ENCODE peak calls at places on chromosome 12, in ten cellular contexts. T, I, X, S, M, F, U, L, D and W are unnamed samples.

GRCh38 chr12:20367731-20368652 is at the start of gene PDE3A:
- DNase-seq in T (peak), I (peak), X (peak), S (peak), M (no peak), F (peak), U (no peak), L (peak), D (peak), W (peak)

GRCh38 chr12:100926669-100927248 is 132.2 kb downstream of the ANO4 start:
- DNase-seq in T (peak), I (peak), X (peak), S (peak), M (no peak), F (peak), U (no peak), L (no peak), D (peak), W (peak)

GRCh38 chr12:52156757-52157565 is 34.9 kb downstream of the KRT80 start:
- DNase-seq in T (peak), I (peak), X (peak), S (peak), M (peak), F (peak), U (peak), L (no peak), D (peak), W (peak)

GRCh38 chr12:122917508-122918227 is 21.7 kb upstream of the VPS37B start:
- DNase-seq in T (peak), I (peak), X (peak), S (no peak), M (peak), F (peak), U (no peak), L (peak), D (no peak), W (peak)

GRCh38 chr12:103833891-103834290 is 7.1 kb downstream of the NT5DC3 start:
- DNase-seq in T (no peak), I (no peak), X (no peak), S (no peak), M (no peak), F (no peak), U (no peak), L (no peak), D (no peak), W (no peak)

GRCh38 chr12:65892905-65893304 is 68.6 kb downstream of the HMGA2 start:
- DNase-seq in T (peak), I (no peak), X (peak), S (no peak), M (no peak), F (no peak), U (no peak), L (peak), D (no peak), W (no peak)

GRCh38 chr12:19850341-19851065 is 411.2 kb downstream of the AEBP2 start:
- DNase-seq in T (peak), I (no peak), X (no peak), S (no peak), M (no peak), F (no peak), U (no peak), L (no peak), D (no peak), W (no peak)

GRCh38 chr12:51862947-51863346 is 14.4 kb upstream of the FIGNL2 start:
- DNase-seq in T (no peak), I (no peak), X (no peak), S (no peak), M (no peak), F (no peak), U (no peak), L (no peak), D (no peak), W (no peak)

GRCh38 chr12:131896080-131896810 is 1.8 kb downstream of the ULK1 start:
- DNase-seq in T (peak), I (peak), X (peak), S (peak), M (peak), F (peak), U (peak), L (peak), D (peak), W (peak)

GRCh38 chr12:51059086-51059485 is 11.0 kb downstream of the LETMD1 start:
- DNase-seq in T (no peak), I (no peak), X (no peak), S (no peak), M (no peak), F (no peak), U (no peak), L (no peak), D (no peak), W (no peak)

GRCh38 chr12:114671664-114672476 is 12.1 kb downstream of the TBX3 start:
- DNase-seq in T (no peak), I (no peak), X (no peak), S (peak), M (no peak), F (no peak), U (no peak), L (no peak), D (no peak), W (peak)

GRCh38 chr12:106774808-106775524 is 484 bp downstream of the RIC8B start:
- DNase-seq in T (no peak), I (no peak), X (no peak), S (no peak), M (no peak), F (no peak), U (peak), L (no peak), D (no peak), W (no peak)

GRCh38 chr12:27780612-27781408 is 774 bp upstream of the MANSC4 start:
- DNase-seq in T (peak), I (peak), X (peak), S (peak), M (peak), F (peak), U (peak), L (no peak), D (peak), W (peak)

GRCh38 chr12:55743131-55743921 is 404 bp downstream of the GDF11 start:
- DNase-seq in T (peak), I (peak), X (peak), S (peak), M (peak), F (peak), U (peak), L (no peak), D (peak), W (peak)

GRCh38 chr12:2110127-2110526 is 57.3 kb downstream of the CACNA1C start:
- DNase-seq in T (no peak), I (no peak), X (no peak), S (no peak), M (no peak), F (no peak), U (no peak), L (no peak), D (no peak), W (no peak)

GRCh38 chr12:3117144-3117581 is 40.0 kb downstream of the TSPAN9 start:
- DNase-seq in T (peak), I (no peak), X (no peak), S (no peak), M (no peak), F (no peak), U (no peak), L (peak), D (no peak), W (no peak)

GRCh38 chr12:111664510-111664909 is 21.2 kb downstream of the BRAP start:
- DNase-seq in T (no peak), I (no peak), X (no peak), S (no peak), M (no peak), F (no peak), U (no peak), L (no peak), D (no peak), W (no peak)

GRCh38 chr12:68739891-68740290 is 6.1 kb upstream of the SLC35E3 start:
- DNase-seq in T (no peak), I (no peak), X (no peak), S (no peak), M (no peak), F (no peak), U (no peak), L (no peak), D (no peak), W (peak)

GRCh38 chr12:100348657-100349454 is 8.0 kb upstream of the SLC17A8 start:
- DNase-seq in T (peak), I (no peak), X (no peak), S (peak), M (no peak), F (no peak), U (no peak), L (no peak), D (no peak), W (no peak)

GRCh38 chr12:105562727-105563072 is 232.2 kb downstream of the C12orf75 start:
- DNase-seq in T (no peak), I (peak), X (peak), S (no peak), M (peak), F (no peak), U (no peak), L (no peak), D (no peak), W (no peak)

GRCh38 chr12:120257041-120257821 is 8.3 kb downstream of the PXN start:
- DNase-seq in T (peak), I (no peak), X (peak), S (no peak), M (peak), F (peak), U (no peak), L (peak), D (no peak), W (peak)

GRCh38 chr12:92295523-92295922 is 149.9 kb upstream of the BTG1 start:
- DNase-seq in T (peak), I (no peak), X (no peak), S (no peak), M (no peak), F (no peak), U (no peak), L (no peak), D (no peak), W (no peak)

GRCh38 chr12:88431245-88431644 is 149.0 kb downstream of the KITLG start:
- DNase-seq in T (no peak), I (no peak), X (no peak), S (no peak), M (no peak), F (no peak), U (no peak), L (no peak), D (no peak), W (no peak)

GRCh38 chr12:27905285-27906126 is 67.0 kb downstream of the PTHLH start:
- DNase-seq in T (no peak), I (no peak), X (no peak), S (no peak), M (no peak), F (no peak), U (no peak), L (no peak), D (no peak), W (no peak)

GRCh38 chr12:119956047-119956446 is 33.0 kb upstream of the BICDL1 start:
- DNase-seq in T (no peak), I (no peak), X (no peak), S (no peak), M (no peak), F (no peak), U (no peak), L (no peak), D (no peak), W (no peak)

GRCh38 chr12:20446836-20447235 is 78.5 kb downstream of the PDE3A start:
- DNase-seq in T (no peak), I (no peak), X (no peak), S (no peak), M (no peak), F (no peak), U (no peak), L (no peak), D (no peak), W (no peak)

GRCh38 chr12:132506328-132506727 is 16.4 kb downstream of the FBRSL1 start:
- DNase-seq in T (no peak), I (no peak), X (no peak), S (no peak), M (peak), F (no peak), U (no peak), L (no peak), D (no peak), W (no peak)

GRCh38 chr12:22029991-22030390 is 16.0 kb upstream of the CMAS start:
- DNase-seq in T (no peak), I (no peak), X (no peak), S (no peak), M (no peak), F (no peak), U (no peak), L (no peak), D (no peak), W (peak)

GRCh38 chr12:55548756-55549155 is 646 bp upstream of the OR6C4 start:
- DNase-seq in T (no peak), I (no peak), X (no peak), S (no peak), M (no peak), F (no peak), U (no peak), L (no peak), D (no peak), W (no peak)

GRCh38 chr12:57726884-57727757 is 11.4 kb downstream of the AGAP2 start:
- DNase-seq in T (peak), I (peak), X (no peak), S (no peak), M (peak), F (no peak), U (no peak), L (no peak), D (peak), W (peak)

GRCh38 chr12:1117371-1117770 is 126.3 kb downstream of the ERC1 start:
- DNase-seq in T (no peak), I (no peak), X (peak), S (no peak), M (no peak), F (no peak), U (no peak), L (peak), D (no peak), W (no peak)

GRCh38 chr12:15701721-15702156 is 87.4 kb downstream of the EPS8 start:
- DNase-seq in T (peak), I (no peak), X (no peak), S (no peak), M (no peak), F (no peak), U (no peak), L (peak), D (no peak), W (no peak)

GRCh38 chr12:126998747-126999285 is 1268.2 kb upstream of the TMEM132C start:
- DNase-seq in T (no peak), I (no peak), X (no peak), S (peak), M (no peak), F (no peak), U (no peak), L (no peak), D (no peak), W (no peak)

GRCh38 chr12:120725659-120726509 is at the start of gene ACADS:
- DNase-seq in T (peak), I (peak), X (peak), S (peak), M (peak), F (peak), U (peak), L (peak), D (peak), W (peak)

GRCh38 chr12:26623136-26623535 is 209.9 kb downstream of the ITPR2 start:
- DNase-seq in T (no peak), I (no peak), X (no peak), S (no peak), M (no peak), F (no peak), U (no peak), L (no peak), D (no peak), W (no peak)

GRCh38 chr12:42473130-42473529 is 116.4 kb downstream of the PRICKLE1 start:
- DNase-seq in T (peak), I (no peak), X (no peak), S (no peak), M (no peak), F (no peak), U (no peak), L (peak), D (no peak), W (no peak)

GRCh38 chr12:45223868-45224267 is 8.0 kb downstream of the ANO6 start:
- DNase-seq in T (no peak), I (no peak), X (no peak), S (no peak), M (no peak), F (no peak), U (no peak), L (no peak), D (no peak), W (no peak)

GRCh38 chr12:108611884-108612415 is 14.1 kb upstream of the TMEM119 start:
- DNase-seq in T (peak), I (peak), X (peak), S (no peak), M (no peak), F (no peak), U (peak), L (peak), D (peak), W (peak)

GRCh38 chr12:2243275-2243674 is 190.5 kb downstream of the CACNA1C start:
- DNase-seq in T (no peak), I (no peak), X (no peak), S (no peak), M (no peak), F (no peak), U (no peak), L (no peak), D (no peak), W (no peak)

GRCh38 chr12:96529912-96530311 is 40.5 kb downstream of the CFAP54 start:
- DNase-seq in T (no peak), I (no peak), X (no peak), S (no peak), M (no peak), F (no peak), U (no peak), L (no peak), D (no peak), W (no peak)
- H3K4me3 ChIP-seq in T (no peak), I (no peak), X (no peak), S (no peak), M (no peak), F (no peak), U (no peak), L (no peak), D (no peak), W (no peak)

DNA sequence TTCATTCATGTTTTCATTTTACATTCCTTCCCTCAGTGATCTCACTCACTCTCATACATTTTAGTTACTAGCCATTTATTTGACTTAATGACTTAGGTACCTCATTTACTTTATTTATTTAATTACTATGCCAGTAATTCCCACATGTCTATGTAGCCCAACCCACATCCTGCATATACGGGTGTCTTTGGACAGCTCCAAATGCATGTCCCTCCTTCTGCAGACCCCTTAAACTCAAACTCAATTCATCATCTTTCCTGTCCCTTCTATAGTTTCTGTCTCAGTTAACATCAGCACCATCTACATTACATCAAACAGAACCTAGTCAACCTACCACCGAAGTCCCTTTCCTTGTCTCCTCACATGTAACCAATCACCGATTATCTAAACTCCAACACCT is 2.8 kb downstream of the CLEC1A start:
- DNase-seq in T (no peak), I (no peak), X (no peak), S (no peak), M (no peak), F (no peak), U (no peak), L (no peak), D (no peak), W (no peak)
- H3K4me3 ChIP-seq in T (no peak), I (no peak), X (no peak), S (no peak), M (no peak), F (no peak), U (no peak), L (no peak), D (no peak), W (no peak)

GRCh38 chr12:96513681-96514080 is 24.3 kb downstream of the CFAP54 start:
- DNase-seq in T (no peak), I (no peak), X (no peak), S (no peak), M (no peak), F (no peak), U (no peak), L (no peak), D (no peak), W (no peak)

GRCh38 chr12:96520767-96521166 is 31.4 kb downstream of the CFAP54 start:
- DNase-seq in T (no peak), I (no peak), X (no peak), S (no peak), M (no peak), F (no peak), U (no peak), L (no peak), D (no peak), W (no peak)

GRCh38 chr12:96514328-96514727 is 25.0 kb downstream of the CFAP54 start:
- DNase-seq in T (peak), I (no peak), X (no peak), S (no peak), M (no peak), F (no peak), U (no peak), L (no peak), D (no peak), W (no peak)

GRCh38 chr12:96513166-96513565 is 23.8 kb downstream of the CFAP54 start:
- DNase-seq in T (no peak), I (no peak), X (no peak), S (no peak), M (no peak), F (no peak), U (no peak), L (no peak), D (no peak), W (no peak)

DNA sequence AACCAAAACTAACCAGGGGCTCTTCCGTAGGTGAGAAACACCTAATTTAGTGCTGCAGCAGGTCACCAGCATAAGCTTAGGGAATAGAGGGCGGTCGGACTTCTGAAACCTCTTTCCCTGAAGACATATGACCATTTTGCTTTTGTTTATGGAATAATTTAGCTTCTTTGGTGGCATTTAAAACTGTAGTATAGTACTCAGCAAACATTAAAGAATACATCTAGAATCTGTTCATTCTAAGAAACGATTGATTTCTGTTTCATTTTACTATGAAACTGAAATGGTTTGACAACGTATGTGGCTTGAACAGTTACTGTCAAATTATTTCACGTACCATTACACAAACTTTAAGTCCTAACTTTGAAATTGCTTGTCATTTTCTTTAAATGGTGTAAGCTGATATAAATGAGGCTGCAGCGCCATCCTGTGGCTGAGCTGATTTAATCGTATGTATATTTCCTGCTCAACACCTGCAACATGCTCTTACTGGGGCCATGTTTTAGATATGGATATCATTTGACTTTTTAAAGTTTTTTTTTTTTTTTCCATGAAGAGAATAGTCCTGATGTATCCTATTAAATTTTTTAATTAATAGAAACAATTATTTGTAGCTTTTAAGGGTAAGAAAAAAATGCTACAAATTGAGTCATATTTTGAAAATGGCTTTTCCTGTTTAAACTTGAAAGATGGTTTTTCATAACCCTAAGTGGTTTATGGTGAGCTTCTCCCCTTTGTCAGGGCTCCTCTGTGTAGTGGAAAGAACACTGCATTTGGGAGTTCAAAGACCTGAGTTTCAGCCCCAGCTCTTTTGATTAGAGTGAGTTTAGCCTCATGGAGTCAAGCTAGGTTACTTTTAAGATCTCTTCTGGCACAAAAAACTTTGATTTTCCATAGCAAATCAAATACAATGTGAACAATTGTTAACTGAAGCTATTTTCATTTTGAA is 27.4 kb downstream of the CFAP54 start:
- DNase-seq in T (peak), I (peak), X (peak), S (peak), M (peak), F (peak), U (peak), L (no peak), D (peak), W (peak)
- H3K4me3 ChIP-seq in T (no peak), I (no peak), X (no peak), S (no peak), M (no peak), F (no peak), U (no peak), L (no peak), D (no peak), W (no peak)

DNA sequence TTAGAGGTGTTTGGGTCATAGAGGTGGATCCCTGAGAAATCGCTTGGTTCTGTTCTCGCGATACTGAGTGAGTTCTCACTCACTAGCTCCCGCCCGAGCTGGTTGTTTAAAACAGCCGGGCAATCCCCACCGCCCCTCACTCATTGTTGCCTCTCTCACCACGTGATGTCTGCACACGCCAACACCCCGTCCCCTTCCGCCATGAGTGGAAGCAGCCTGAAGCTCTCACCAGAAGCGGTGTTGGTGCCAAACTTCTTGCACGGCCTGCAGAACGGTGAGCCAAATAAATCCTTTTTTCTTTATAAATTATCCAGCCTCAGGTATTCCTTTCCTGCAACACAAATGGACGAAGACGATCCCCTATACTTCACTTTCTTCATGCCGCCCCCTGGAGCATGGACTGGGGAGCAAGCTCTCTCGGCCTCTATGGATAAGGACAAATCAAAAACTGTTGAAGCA is 45.4 kb upstream of the CCND2 start:
- DNase-seq in T (no peak), I (no peak), X (no peak), S (no peak), M (no peak), F (no peak), U (no peak), L (no peak), D (no peak), W (no peak)
- H3K4me3 ChIP-seq in T (no peak), I (no peak), X (no peak), S (no peak), M (no peak), F (no peak), U (no peak), L (no peak), D (no peak), W (no peak)